ENCODE peak calls at places on chromosome 5, in six cellular contexts. Q is PC-3, M is IMR-90, Z is left lung, L is mammary epithelial cell, K is brain microvascular endothelial cell. T is an unnamed sample.

GRCh38 chr5:34586117-34586885 is 69.8 kb upstream of the RAI14 start:
- DNase-seq in Q (peak; percentile 97), M (peak; percentile 97), Z (no peak), L (peak; percentile 89), K (peak; percentile 91), T (no peak)

GRCh38 chr5:116289276-116289675 is 204.5 kb downstream of the COMMD10 start:
- DNase-seq in Q (peak; percentile 10), M (no peak), Z (no peak), L (no peak), K (no peak), T (no peak)

GRCh38 chr5:139760066-139761056 is 35.2 kb upstream of the PSD2 start:
- DNase-seq in Q (peak; percentile 19), M (peak; percentile 51), Z (peak; percentile 33), L (no peak), K (peak; percentile 19), T (no peak)

GRCh38 chr5:73938280-73938937 is 312.4 kb downstream of the ARHGEF28 start:
- DNase-seq in Q (peak; percentile 87), M (peak; percentile 96), Z (no peak), L (peak; percentile 89), K (peak; percentile 94), T (peak; percentile 94)

GRCh38 chr5:936149-937144 is 43.8 kb downstream of the TRIP13 start:
- DNase-seq in Q (no peak), M (no peak), Z (no peak), L (no peak), K (no peak), T (no peak)

GRCh38 chr5:160470437-160471341 is 49.0 kb downstream of the PTTG1 start:
- DNase-seq in Q (peak; percentile 45), M (peak; percentile 58), Z (no peak), L (no peak), K (peak; percentile 59), T (no peak)

GRCh38 chr5:150573867-150574817 is 66.2 kb downstream of the NDST1 start:
- DNase-seq in Q (no peak), M (no peak), Z (no peak), L (no peak), K (no peak), T (no peak)

GRCh38 chr5:122480146-122480545 is 168.1 kb downstream of the SNCAIP start:
- DNase-seq in Q (peak; percentile 22), M (no peak), Z (no peak), L (no peak), K (no peak), T (no peak)

GRCh38 chr5:44605926-44606325 is 202.8 kb upstream of the MRPS30 start:
- DNase-seq in Q (no peak), M (no peak), Z (no peak), L (no peak), K (no peak), T (no peak)

GRCh38 chr5:50666261-50667078 is at the start of gene PARP8:
- DNase-seq in Q (no peak), M (peak; percentile 30), Z (peak; percentile 89), L (peak; percentile 35), K (peak; percentile 36), T (no peak)

GRCh38 chr5:55982957-55983381 is 11.8 kb downstream of the IL6ST start:
- DNase-seq in Q (peak; percentile 11), M (no peak), Z (no peak), L (no peak), K (no peak), T (no peak)

GRCh38 chr5:140588311-140589070 is 23.9 kb downstream of the SLC35A4 start:
- DNase-seq in Q (no peak), M (peak; percentile 37), Z (no peak), L (no peak), K (no peak), T (no peak)

GRCh38 chr5:10577371-10578291 is 13.8 kb downstream of the ANKRD33B start:
- DNase-seq in Q (no peak), M (no peak), Z (peak; percentile 79), L (no peak), K (no peak), T (no peak)

GRCh38 chr5:131406997-131407638 is 143.3 kb downstream of the CDC42SE2 start:
- DNase-seq in Q (no peak), M (no peak), Z (no peak), L (no peak), K (no peak), T (no peak)

GRCh38 chr5:54524704-54525103 is 7.1 kb downstream of the SNX18 start:
- DNase-seq in Q (no peak), M (no peak), Z (peak; percentile 75), L (no peak), K (peak; percentile 60), T (no peak)

GRCh38 chr5:172800088-172800551 is 29.1 kb upstream of the DUSP1 start:
- DNase-seq in Q (peak; percentile 64), M (peak; percentile 98), Z (peak; percentile 96), L (peak; percentile 93), K (peak; percentile 98), T (no peak)

GRCh38 chr5:145856285-145856818 is 16.5 kb downstream of the GRXCR2 start:
- DNase-seq in Q (no peak), M (peak; percentile 83), Z (peak; percentile 77), L (peak; percentile 17), K (peak; percentile 82), T (no peak)

GRCh38 chr5:111229126-111229525 is 4.9 kb downstream of the CAMK4 start:
- DNase-seq in Q (no peak), M (no peak), Z (no peak), L (no peak), K (no peak), T (no peak)

GRCh38 chr5:111227226-111227782 is 3.1 kb downstream of the CAMK4 start:
- DNase-seq in Q (no peak), M (no peak), Z (no peak), L (no peak), K (no peak), T (no peak)

GRCh38 chr5:111225926-111226325 is 1.7 kb downstream of the CAMK4 start:
- DNase-seq in Q (no peak), M (no peak), Z (no peak), L (no peak), K (no peak), T (no peak)

GRCh38 chr5:111226556-111226955 is 2.4 kb downstream of the CAMK4 start:
- DNase-seq in Q (no peak), M (no peak), Z (no peak), L (no peak), K (no peak), T (no peak)

DNA sequence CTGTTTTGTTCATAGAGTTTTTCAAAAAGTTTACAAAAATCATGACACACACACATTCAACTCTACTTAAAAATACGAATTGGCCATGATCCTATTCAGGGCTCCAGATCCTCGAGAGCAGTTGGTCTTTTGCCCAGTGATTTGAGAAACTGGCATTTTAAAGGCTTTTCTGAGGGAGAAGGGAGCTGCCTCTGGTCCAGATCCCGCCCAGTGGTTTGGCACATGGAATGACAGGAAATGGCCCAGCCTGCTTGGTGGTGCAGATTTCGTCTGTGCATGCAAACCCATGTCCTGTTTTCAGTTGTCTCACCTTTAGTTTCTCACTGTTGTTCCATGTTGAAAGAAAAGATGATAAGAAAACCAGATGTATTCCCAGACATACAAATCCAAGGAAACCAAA is 3.6 kb downstream of the CAMK4 start:
- DNase-seq in Q (peak; percentile 45), M (peak; percentile 16), Z (no peak), L (peak; percentile 61), K (no peak), T (no peak)
- H3K4me3 ChIP-seq in Q (no peak overlapping the region), M (no peak overlapping the region), Z (no peak overlapping the region), L (no peak overlapping the region), K (no peak overlapping the region), T (no peak overlapping the region)

DNA sequence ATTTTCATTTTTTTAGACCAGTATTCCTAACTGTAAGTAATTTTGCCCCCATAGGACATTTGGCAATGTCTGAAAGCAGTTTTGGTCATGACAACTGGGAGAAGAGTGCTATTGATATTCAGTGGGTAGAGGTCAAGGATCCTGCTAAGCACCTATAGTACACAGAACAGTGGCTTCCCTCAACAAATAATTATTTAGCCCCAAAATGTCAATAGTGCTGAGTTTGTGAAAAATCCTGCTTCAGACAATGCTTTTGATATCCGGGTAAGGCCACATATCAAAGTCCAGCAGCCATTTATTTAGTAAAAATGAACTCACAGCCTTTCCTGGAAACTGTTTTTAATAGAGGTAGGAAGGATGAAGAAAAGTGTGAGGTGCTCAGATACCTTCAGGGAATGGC is 8.1 kb upstream of the TARS1 start:
- DNase-seq in Q (no peak), M (no peak), Z (no peak), L (no peak), K (no peak), T (no peak)
- TF ChIP-seq CTCF in Q (no peak), M (no peak), Z (no peak), L (no peak), K (no peak), T (no peak)

GRCh38 chr5:157918811-157919742 is 60.1 kb upstream of the CLINT1 start:
- DNase-seq in Q (no peak), M (no peak), Z (no peak), L (no peak), K (no peak), T (no peak)
- H3K4me3 ChIP-seq in Q (no peak overlapping the region), M (no peak overlapping the region), Z (peak overlapping the region; percentile 8), L (no peak overlapping the region), K (no peak overlapping the region), T (no peak overlapping the region)

GRCh38 chr5:136094189-136094912 is 38.3 kb upstream of the SMAD5 start:
- DNase-seq in Q (no peak), M (no peak), Z (no peak), L (no peak), K (no peak), T (no peak)

GRCh38 chr5:136087961-136088871 is 44.4 kb upstream of the SMAD5 start:
- DNase-seq in Q (no peak), M (peak; percentile 36), Z (peak; percentile 80), L (peak; percentile 54), K (peak; percentile 45), T (no peak)

GRCh38 chr5:136089804-136090203 is 42.8 kb upstream of the SMAD5 start:
- DNase-seq in Q (no peak), M (no peak), Z (no peak), L (no peak), K (no peak), T (no peak)

GRCh38 chr5:136086776-136087566 is 45.7 kb upstream of the SMAD5 start:
- DNase-seq in Q (no peak), M (no peak), Z (no peak), L (no peak), K (no peak), T (no peak)

GRCh38 chr5:136090319-136090718 is 42.3 kb upstream of the SMAD5 start:
- DNase-seq in Q (no peak), M (no peak), Z (no peak), L (no peak), K (no peak), T (no peak)
- TF ChIP-seq CTCF in Q (no peak), M (no peak), Z (no peak), L (no peak), K (no peak), T (no peak)

GRCh38 chr5:66828046-66828550 is 231.9 kb downstream of the MAST4 start:
- DNase-seq in Q (no peak), M (no peak), Z (no peak), L (no peak), K (no peak), T (no peak)
- H3K4me3 ChIP-seq in Q (peak overlapping the region; percentile 65), M (peak overlapping the region; percentile 49), Z (peak overlapping the region; percentile 30), L (peak overlapping the region; percentile 61), K (peak overlapping the region; percentile 49), T (peak overlapping the region; percentile 48)

T was measured in retinal pigment epithelial cell.